ENCODE peak calls at places on chromosomes 12 and 14, in eight cellular contexts. V is foreskin fibroblast, N is GM12878, S is A549, M is mucosa of descending colon, J is prostate gland, P is RWPE1, R is neural crest cell. E is an unnamed sample.

GRCh38 chr12:48979602-48980388 is 1.7 kb downstream of the WNT1 start:
- DNase-seq in S (no peak), M (no peak), R (no peak), V (no peak), N (no peak), J (no peak), P (no peak), E (no peak)

GRCh38 chr14:89445252-89445973 is 28.4 kb upstream of the FOXN3 start:
- DNase-seq in V (no peak), R (no peak), J (no peak), N (no peak), P (no peak), S (no peak), M (no peak), E (no peak)

GRCh38 chr12:54571857-54572195 is 16.6 kb downstream of the PPP1R1A start:
- DNase-seq in R (no peak), S (no peak), V (no peak), M (no peak), P (no peak), J (no peak), N (no peak), E (no peak)

GRCh38 chr14:29463727-29464370 is 463.8 kb downstream of the PRKD1 start:
- DNase-seq in R (no peak), P (peak; percentile 5), S (no peak), V (no peak), J (no peak), N (no peak), M (no peak), E (no peak)

GRCh38 chr12:109604902-109605536 is 31.4 kb downstream of the MVK start:
- DNase-seq in V (no peak), P (no peak), S (no peak), M (no peak), R (no peak), N (no peak), J (no peak), E (no peak)

GRCh38 chr14:90739318-90740077 is 76.7 kb downstream of the TTC7B start:
- DNase-seq in P (no peak), M (no peak), N (no peak), V (no peak), S (no peak), J (no peak), R (no peak), E (no peak)

GRCh38 chr12:107091989-107092641 is 1.2 kb downstream of the CRY1 start:
- DNase-seq in M (peak; percentile 47), V (peak; percentile 85), N (peak; percentile 21), S (peak; percentile 98), J (peak; percentile 53), R (peak; percentile 34), P (peak; percentile 74), E (peak; percentile 76)

GRCh38 chr12:96986883-96987523 is 79.9 kb downstream of the NEDD1 start:
- DNase-seq in J (no peak), S (peak; percentile 51), V (peak; percentile 5), M (no peak), R (peak; percentile 38), P (peak; percentile 29), N (no peak), E (peak; percentile 26)

GRCh38 chr12:29066061-29066588 is 83.0 kb upstream of the FAR2 start:
- DNase-seq in S (no peak), V (peak; percentile 72), J (no peak), M (no peak), P (no peak), N (no peak), R (no peak), E (no peak)

GRCh38 chr14:72479471-72479931 is 414.4 kb downstream of the DPF3 start:
- DNase-seq in V (no peak), P (no peak), S (no peak), J (no peak), N (peak; percentile 75), R (no peak), M (no peak), E (no peak)

GRCh38 chr14:100944052-100944451 is 40.5 kb upstream of the RTL1 start:
- DNase-seq in S (no peak), J (no peak), V (no peak), M (no peak), P (no peak), N (no peak), R (no peak), E (no peak)

GRCh38 chr14:79306546-79306945 is 904.8 kb downstream of the DIO2 start:
- DNase-seq in N (no peak), S (no peak), R (no peak), P (no peak), J (no peak), V (no peak), M (no peak), E (no peak)

GRCh38 chr14:50395448-50395847 is 1.2 kb downstream of the CDKL1 start:
- DNase-seq in V (no peak), N (no peak), R (no peak), S (no peak), J (no peak), M (peak; percentile 55), P (no peak), E (no peak)

GRCh38 chr12:55828357-55828756 is 1.0 kb downstream of the DNAJC14 start:
- DNase-seq in S (no peak), V (no peak), R (no peak), J (no peak), P (no peak), M (no peak), N (no peak), E (no peak)
- TF ChIP-seq CTCF in S (no peak), V (no peak), R (no peak), J (no peak), P (no peak), M (no peak), N (no peak), E (no peak)

GRCh38 chr12:113316155-113316554 is 18.8 kb downstream of the SLC8B1 start:
- DNase-seq in P (no peak), R (no peak), N (no peak), J (no peak), M (no peak), V (no peak), S (no peak), E (no peak)
- TF ChIP-seq CTCF in P (peak; percentile 8), R (no peak), N (no peak), J (no peak), M (no peak), V (no peak), S (peak; percentile 21), E (no peak)

GRCh38 chr14:31505411-31505810 is 17.6 kb upstream of the GPR33 start:
- DNase-seq in P (no peak), R (no peak), V (no peak), M (no peak), N (no peak), S (no peak), J (no peak), E (no peak)

GRCh38 chr14:31510855-31511254 is 23.0 kb upstream of the GPR33 start:
- DNase-seq in V (no peak), S (no peak), R (no peak), N (no peak), J (no peak), M (no peak), P (no peak), E (no peak)

GRCh38 chr14:31508140-31508539 is 20.3 kb upstream of the GPR33 start:
- DNase-seq in R (no peak), J (no peak), V (no peak), S (no peak), N (no peak), P (no peak), M (no peak), E (no peak)

DNA sequence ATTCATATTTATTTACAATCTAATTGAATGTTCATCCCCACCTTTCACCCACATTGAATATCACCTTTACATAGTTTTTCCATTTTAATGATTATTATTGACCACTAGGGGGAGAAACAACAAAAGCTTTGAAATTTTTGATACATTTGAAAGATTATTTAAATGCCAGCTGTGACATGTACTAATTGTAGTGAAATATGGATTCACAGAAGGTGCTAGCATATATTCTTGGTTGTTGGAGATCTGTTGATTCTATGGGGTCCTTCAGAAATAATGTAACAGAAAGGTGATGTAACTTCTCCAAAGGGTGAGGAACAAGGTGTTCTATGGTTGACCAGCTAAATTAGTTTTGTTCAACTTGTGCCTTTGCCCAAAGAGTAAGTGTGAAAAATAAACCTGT is 22.4 kb upstream of the GPR33 start:
- DNase-seq in N (no peak), V (no peak), R (no peak), P (peak; percentile 56), J (no peak), S (peak; percentile 16), M (no peak), E (no peak)
- TF ChIP-seq CTCF in N (peak; percentile 50), V (no peak), R (peak; percentile 86), P (peak; percentile 63), J (peak; percentile 64), S (peak; percentile 77), M (peak; percentile 12), E (no peak)

GRCh38 chr12:22231836-22232235 is 102.7 kb downstream of the ST8SIA1 start:
- DNase-seq in M (no peak), V (no peak), N (no peak), S (peak; percentile 32), P (peak; percentile 5), J (no peak), R (no peak), E (no peak)
- TF ChIP-seq CTCF in M (no peak), V (no peak), N (no peak), S (no peak), P (no peak), J (no peak), R (no peak), E (no peak)

GRCh38 chr12:3097836-3098235 is 20.7 kb downstream of the TSPAN9 start:
- DNase-seq in V (no peak), M (no peak), N (no peak), P (no peak), S (no peak), R (no peak), J (no peak), E (no peak)
- TF ChIP-seq CTCF in V (no peak), M (no peak), N (no peak), P (no peak), S (no peak), R (no peak), J (no peak), E (no peak)

GRCh38 chr14:68824517-68825347 is 31.9 kb upstream of the ZFP36L1 start:
- DNase-seq in S (peak; percentile 90), R (peak; percentile 90), P (peak; percentile 72), V (peak; percentile 59), N (no peak), M (peak; percentile 94), J (peak; percentile 35), E (peak; percentile 90)
- TF ChIP-seq CTCF in S (peak; percentile 84), R (peak; percentile 87), P (peak; percentile 84), V (peak; percentile 91), N (peak; percentile 90), M (peak; percentile 81), J (peak; percentile 64), E (peak; percentile 41)